ENCODE peak calls at places on chromosomes 7 and 10, in five cellular contexts. V is upper lobe of right lung, A is tibial artery, T is DND-41, Z is right lobe of liver. F is an unnamed sample.

GRCh38 chr7:132501956-132502355 is 74.3 kb downstream of the PLXNA4 start:
- DNase-seq in V (no peak), A (no peak), T (no peak), Z (no peak), F (no peak)

GRCh38 chr7:42189535-42189934 is 47.5 kb downstream of the GLI3 start:
- DNase-seq in V (no peak), A (no peak), T (no peak), Z (no peak), F (no peak)

GRCh38 chr7:26346611-26347200 is 55.0 kb downstream of the SNX10 start:
- DNase-seq in V (peak), A (no peak), T (no peak), Z (peak), F (no peak)

GRCh38 chr10:79407811-79408795 is 37.3 kb downstream of the ZCCHC24 start:
- DNase-seq in V (no peak), A (peak), T (no peak), Z (peak), F (peak)

GRCh38 chr7:36084485-36085091 is 68.5 kb upstream of the EEPD1 start:
- DNase-seq in V (no peak), A (peak), T (no peak), Z (peak), F (peak)

GRCh38 chr7:138828302-138828701 is 30.3 kb upstream of the ATP6V0A4 start:
- DNase-seq in V (no peak), A (no peak), T (no peak), Z (no peak), F (no peak)

GRCh38 chr10:108230478-108231170 is 1066.1 kb upstream of the SORCS1 start:
- DNase-seq in V (no peak), A (no peak), T (no peak), Z (no peak), F (no peak)

GRCh38 chr7:3338161-3338560 is 37.1 kb downstream of the SDK1 start:
- DNase-seq in V (no peak), A (no peak), T (no peak), Z (no peak), F (no peak)

GRCh38 chr10:131876021-131876420 is 24.8 kb upstream of the PPP2R2D start:
- DNase-seq in V (no peak), A (no peak), T (no peak), Z (no peak), F (no peak)

GRCh38 chr10:74753295-74754211 is 72.8 kb upstream of the KAT6B start:
- DNase-seq in V (peak), A (peak), T (no peak), Z (no peak), F (no peak)
- H3K27ac ChIP-seq in V (no peak), A (no peak), T (no peak), Z (no peak), F (no peak)

DNA sequence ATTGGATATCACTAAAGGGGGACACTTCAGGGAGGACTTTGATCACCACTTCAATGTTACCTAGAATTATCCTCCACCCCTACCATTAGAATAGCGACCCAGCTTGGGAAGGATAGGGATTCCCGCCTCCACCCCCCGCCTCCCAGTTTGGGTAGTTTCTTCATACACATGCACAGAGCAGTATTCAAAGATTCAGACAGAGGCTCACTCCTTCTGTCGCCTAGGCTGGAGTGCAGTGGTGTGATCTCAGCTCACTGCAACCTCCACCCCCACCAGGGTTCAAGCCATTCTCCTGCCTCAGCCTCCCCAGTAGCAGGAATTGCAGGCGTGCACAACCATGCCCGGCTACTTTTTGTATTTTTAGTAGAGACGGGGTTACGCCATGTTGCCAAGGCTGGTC is 1166.1 kb downstream of the TYW1 start:
- DNase-seq in V (no peak), A (no peak), T (no peak), Z (no peak), F (no peak)
- TF ChIP-seq CTCF in V (no peak), A (no peak), T (no peak), Z (no peak), F (no peak)

DNA sequence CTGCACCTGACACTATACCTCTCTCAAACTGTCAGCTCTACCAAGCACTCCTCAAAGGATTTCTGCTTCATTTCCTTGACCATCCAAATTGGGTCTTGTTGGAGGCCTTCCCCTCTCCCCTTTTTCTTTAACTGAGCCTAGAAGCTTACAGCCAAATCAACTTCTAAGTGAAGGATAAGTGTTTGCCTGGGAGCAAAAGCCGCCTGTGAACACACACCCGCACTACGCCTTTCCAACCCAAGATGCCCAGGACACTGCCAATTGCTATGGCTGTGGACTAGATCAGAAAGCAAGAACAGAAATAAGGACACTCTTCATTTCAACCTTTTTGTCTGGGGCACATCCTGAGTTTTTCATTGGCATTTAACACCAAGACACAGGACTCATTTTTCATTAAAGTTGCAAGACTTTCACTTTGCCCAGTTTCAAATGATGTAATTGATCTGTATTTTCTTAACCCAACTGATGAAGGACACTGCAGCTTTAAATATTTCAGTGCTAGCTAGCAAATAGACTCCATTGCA is 52.8 kb downstream of the CPEB3 start:
- DNase-seq in V (no peak), A (no peak), T (no peak), Z (no peak), F (no peak)
- H3K27ac ChIP-seq in V (peak), A (no peak), T (no peak), Z (no peak), F (peak)

GRCh38 chr7:46776790-46777189 is 805.1 kb downstream of the TNS3 start:
- DNase-seq in V (no peak), A (no peak), T (no peak), Z (no peak), F (no peak)
- TF ChIP-seq CTCF in V (peak), A (peak), T (peak), Z (peak), F (no peak)

DNA sequence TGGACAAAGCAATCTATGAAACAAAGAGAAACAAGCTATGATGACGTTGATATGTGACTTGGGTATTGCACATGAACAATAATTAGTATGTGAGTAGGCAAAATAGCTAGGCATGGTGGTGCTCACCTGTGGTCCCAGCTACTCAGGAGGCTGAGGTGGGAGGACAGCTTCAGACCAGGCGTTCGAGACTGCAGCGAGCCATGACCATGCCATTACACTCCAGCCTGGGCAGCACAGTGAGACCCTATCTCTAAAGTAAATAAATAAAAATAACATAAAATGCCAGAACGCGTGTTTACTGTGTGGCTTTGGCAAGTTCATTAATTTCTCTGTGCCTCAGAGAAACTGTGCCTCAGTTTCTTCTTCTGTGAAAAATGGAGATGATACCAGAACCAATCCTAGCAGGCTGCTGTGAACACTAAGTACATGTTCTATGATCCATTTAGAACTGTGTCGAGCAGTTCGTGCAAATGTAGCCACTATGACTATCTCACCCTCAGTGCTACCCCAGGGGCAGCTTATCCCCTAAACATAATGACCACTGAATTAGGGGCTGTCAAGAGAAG is 9.3 kb upstream of the TNS3 start:
- DNase-seq in V (no peak), A (no peak), T (no peak), Z (no peak), F (no peak)
- H3K27ac ChIP-seq in V (peak), A (peak), T (no peak), Z (no peak), F (no peak)

GRCh38 chr7:134351424-134351823 is 34.7 kb upstream of the SLC35B4 start:
- DNase-seq in V (no peak), A (no peak), T (no peak), Z (no peak), F (no peak)

GRCh38 chr7:134343136-134343535 is 26.4 kb upstream of the SLC35B4 start:
- DNase-seq in V (no peak), A (no peak), T (no peak), Z (no peak), F (no peak)

GRCh38 chr7:134350682-134351081 is 34.0 kb upstream of the SLC35B4 start:
- DNase-seq in V (no peak), A (no peak), T (no peak), Z (no peak), F (no peak)

GRCh38 chr7:134343796-134344195 is 27.1 kb upstream of the SLC35B4 start:
- DNase-seq in V (no peak), A (no peak), T (no peak), Z (no peak), F (no peak)

DNA sequence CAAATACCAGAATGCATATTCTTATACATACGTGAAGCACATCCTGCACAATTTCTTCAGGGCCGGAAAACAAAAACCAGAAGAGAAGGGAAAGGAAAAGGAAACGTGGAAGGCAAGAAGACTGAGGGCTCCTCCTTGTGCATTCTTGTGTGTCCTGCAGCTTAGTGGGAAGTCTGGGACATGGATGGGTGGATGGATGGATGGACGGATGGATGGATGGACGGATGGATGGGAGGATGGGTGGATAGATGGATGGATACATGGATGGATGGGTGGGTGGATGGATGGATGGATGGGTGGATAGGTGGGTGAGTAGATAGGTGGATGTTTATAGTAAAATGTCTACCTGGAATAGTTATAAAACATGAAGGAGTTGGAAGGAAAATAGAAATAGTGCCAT is 30.8 kb upstream of the SLC35B4 start:
- DNase-seq in V (no peak), A (no peak), T (no peak), Z (no peak), F (no peak)
- TF ChIP-seq CTCF in V (no peak), A (no peak), T (peak), Z (no peak), F (no peak)

DNA sequence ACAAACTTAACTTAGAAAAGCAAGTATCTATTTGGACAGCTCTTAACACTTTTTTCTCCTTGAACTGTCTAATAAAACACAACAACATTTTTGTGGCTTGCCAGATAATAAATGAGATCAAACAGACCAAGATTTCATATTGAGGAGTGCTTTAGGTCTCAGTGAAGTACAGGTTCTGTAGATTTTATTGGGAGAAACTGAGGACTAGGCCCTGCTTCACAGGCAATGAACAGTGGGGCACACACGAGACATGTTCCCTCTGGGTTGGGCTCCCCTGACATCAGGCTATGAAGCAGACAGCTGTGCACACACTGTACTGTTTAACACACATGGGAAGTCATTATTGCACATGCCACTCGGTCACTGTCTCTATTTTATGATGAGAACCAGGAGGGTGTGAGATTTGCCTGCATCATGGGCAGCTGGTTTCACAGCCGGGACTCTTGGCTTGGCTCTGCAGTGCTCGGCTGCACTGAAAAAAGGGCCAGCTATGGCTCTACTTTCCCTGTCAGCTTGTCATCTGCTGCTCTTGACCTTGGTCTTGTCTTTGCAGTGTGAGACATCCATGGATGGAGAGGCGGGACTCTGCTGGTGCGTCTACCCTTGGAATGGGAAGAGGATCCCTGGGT is 4.2 kb downstream of the IGFBP1 start:
- DNase-seq in V (no peak), A (no peak), T (no peak), Z (peak), F (no peak)
- H3K27ac ChIP-seq in V (no peak), A (no peak), T (no peak), Z (no peak), F (no peak)

GRCh38 chr10:29465384-29465783 is 169.4 kb downstream of the SVIL start:
- DNase-seq in V (no peak), A (no peak), T (no peak), Z (no peak), F (no peak)
- TF ChIP-seq CTCF in V (no peak), A (no peak), T (peak), Z (no peak), F (peak)